ENCODE peak calls at places on chromosome 5, in ten cellular contexts. One of them, this sample, is unnamed.

GRCh38 chr5:61496406-61497307 is 164.6 kb downstream of the ZSWIM6 start:
- DNase-seq in stomach: no peak
- DNase-seq in sigmoid colon: no peak
- DNase-seq in tibial nerve: no peak
- DNase-seq in H1: no peak
- DNase-seq in K562: no peak
- DNase-seq in A549: no peak
- DNase-seq in HepG2: no peak
- DNase-seq in transverse colon: no peak
- DNase-seq in SK-N-SH: peak
- DNase-seq in this sample: no peak

GRCh38 chr5:32387841-32388240 is 56.7 kb downstream of the ZFR start:
- DNase-seq in transverse colon: no peak
- DNase-seq in K562: no peak
- DNase-seq in sigmoid colon: no peak
- DNase-seq in SK-N-SH: no peak
- DNase-seq in HepG2: no peak
- DNase-seq in stomach: no peak
- DNase-seq in tibial nerve: no peak
- DNase-seq in H1: no peak
- DNase-seq in A549: no peak
- DNase-seq in this sample: no peak

GRCh38 chr5:66223637-66224036 is 79.5 kb downstream of the SREK1 start:
- DNase-seq in stomach: no peak
- DNase-seq in sigmoid colon: no peak
- DNase-seq in SK-N-SH: no peak
- DNase-seq in A549: peak
- DNase-seq in HepG2: no peak
- DNase-seq in K562: peak
- DNase-seq in H1: no peak
- DNase-seq in tibial nerve: no peak
- DNase-seq in transverse colon: no peak
- DNase-seq in this sample: no peak

GRCh38 chr5:92758552-92758951 is 822.5 kb downstream of the NR2F1-AS1 start:
- DNase-seq in K562: no peak
- DNase-seq in SK-N-SH: no peak
- DNase-seq in H1: no peak
- DNase-seq in sigmoid colon: no peak
- DNase-seq in tibial nerve: no peak
- DNase-seq in transverse colon: no peak
- DNase-seq in stomach: no peak
- DNase-seq in HepG2: no peak
- DNase-seq in A549: no peak
- DNase-seq in this sample: no peak

GRCh38 chr5:527646-528591 is 3.7 kb upstream of the SLC9A3 start:
- DNase-seq in H1: no peak
- DNase-seq in A549: no peak
- DNase-seq in tibial nerve: no peak
- DNase-seq in K562: no peak
- DNase-seq in stomach: no peak
- DNase-seq in sigmoid colon: no peak
- DNase-seq in transverse colon: no peak
- DNase-seq in HepG2: no peak
- DNase-seq in SK-N-SH: peak
- DNase-seq in this sample: no peak

GRCh38 chr5:174693697-174694400 is 30.5 kb upstream of the MSX2 start:
- DNase-seq in HepG2: peak
- DNase-seq in A549: peak
- DNase-seq in tibial nerve: no peak
- DNase-seq in K562: no peak
- DNase-seq in H1: peak
- DNase-seq in transverse colon: peak
- DNase-seq in stomach: peak
- DNase-seq in sigmoid colon: peak
- DNase-seq in SK-N-SH: no peak
- DNase-seq in this sample: no peak

GRCh38 chr5:165134146-165134545 is 1628.7 kb downstream of the MAT2B start:
- DNase-seq in K562: no peak
- DNase-seq in transverse colon: no peak
- DNase-seq in HepG2: no peak
- DNase-seq in sigmoid colon: no peak
- DNase-seq in stomach: no peak
- DNase-seq in H1: no peak
- DNase-seq in A549: no peak
- DNase-seq in tibial nerve: no peak
- DNase-seq in SK-N-SH: no peak
- DNase-seq in this sample: no peak

GRCh38 chr5:86329318-86329717 is 288.4 kb upstream of the COX7C start:
- DNase-seq in SK-N-SH: no peak
- DNase-seq in sigmoid colon: no peak
- DNase-seq in K562: no peak
- DNase-seq in transverse colon: no peak
- DNase-seq in HepG2: no peak
- DNase-seq in tibial nerve: no peak
- DNase-seq in A549: no peak
- DNase-seq in stomach: no peak
- DNase-seq in H1: no peak
- DNase-seq in this sample: no peak

GRCh38 chr5:138635708-138636107 is 60.5 kb upstream of the HSPA9 start:
- DNase-seq in SK-N-SH: no peak
- DNase-seq in sigmoid colon: peak
- DNase-seq in HepG2: no peak
- DNase-seq in stomach: no peak
- DNase-seq in K562: no peak
- DNase-seq in transverse colon: no peak
- DNase-seq in tibial nerve: no peak
- DNase-seq in A549: no peak
- DNase-seq in H1: no peak
- DNase-seq in this sample: no peak

GRCh38 chr5:138636401-138636944 is 61.3 kb upstream of the HSPA9 start:
- DNase-seq in sigmoid colon: peak
- DNase-seq in HepG2: no peak
- DNase-seq in SK-N-SH: no peak
- DNase-seq in K562: no peak
- DNase-seq in H1: no peak
- DNase-seq in stomach: no peak
- DNase-seq in transverse colon: no peak
- DNase-seq in A549: no peak
- DNase-seq in tibial nerve: no peak
- DNase-seq in this sample: no peak

GRCh38 chr5:138635268-138635667 is 60.1 kb upstream of the HSPA9 start:
- DNase-seq in A549: no peak
- DNase-seq in sigmoid colon: peak
- DNase-seq in stomach: no peak
- DNase-seq in transverse colon: no peak
- DNase-seq in SK-N-SH: no peak
- DNase-seq in HepG2: no peak
- DNase-seq in H1: no peak
- DNase-seq in tibial nerve: no peak
- DNase-seq in K562: no peak
- DNase-seq in this sample: peak

GRCh38 chr5:138631204-138631928 is 56.2 kb upstream of the HSPA9 start:
- DNase-seq in transverse colon: no peak
- DNase-seq in K562: no peak
- DNase-seq in sigmoid colon: peak
- DNase-seq in HepG2: no peak
- DNase-seq in H1: no peak
- DNase-seq in stomach: no peak
- DNase-seq in tibial nerve: no peak
- DNase-seq in A549: no peak
- DNase-seq in SK-N-SH: no peak
- DNase-seq in this sample: no peak

GRCh38 chr5:138632900-138633489 is 57.8 kb upstream of the HSPA9 start:
- DNase-seq in SK-N-SH: peak
- DNase-seq in sigmoid colon: peak
- DNase-seq in HepG2: peak
- DNase-seq in A549: peak
- DNase-seq in stomach: peak
- DNase-seq in tibial nerve: no peak
- DNase-seq in H1: peak
- DNase-seq in K562: peak
- DNase-seq in transverse colon: peak
- DNase-seq in this sample: peak
- TF ChIP-seq EP300 in SK-N-SH: no peak
- TF ChIP-seq EP300 in sigmoid colon: no peak
- TF ChIP-seq EP300 in HepG2: no peak
- TF ChIP-seq EP300 in A549: no peak
- TF ChIP-seq EP300 in stomach: no peak
- TF ChIP-seq EP300 in tibial nerve: no peak
- TF ChIP-seq EP300 in H1: no peak
- TF ChIP-seq EP300 in K562: no peak
- TF ChIP-seq EP300 in transverse colon: no peak
- TF ChIP-seq EP300 in this sample: no peak

DNA sequence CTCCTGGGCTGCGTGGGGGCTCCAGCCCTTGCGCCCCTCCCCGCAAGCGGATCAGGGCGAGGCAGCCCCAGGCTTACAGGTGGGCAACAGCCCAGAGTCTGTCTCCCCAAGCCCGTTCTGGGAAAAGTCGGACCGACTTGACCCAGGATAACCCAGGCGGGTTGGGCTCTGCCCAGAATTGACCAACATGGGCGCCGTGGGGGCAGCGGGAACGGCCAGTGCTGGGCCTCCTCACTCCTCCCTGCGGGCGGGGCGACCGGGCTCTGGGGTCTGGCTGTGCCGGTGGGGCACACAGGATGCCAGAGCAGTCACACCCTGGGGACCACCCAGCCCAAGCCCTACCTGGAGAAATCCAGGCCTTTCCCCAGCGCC is 15.3 kb upstream of the SYNPO start:
- DNase-seq in stomach: peak
- DNase-seq in transverse colon: no peak
- DNase-seq in SK-N-SH: no peak
- DNase-seq in K562: no peak
- DNase-seq in tibial nerve: peak
- DNase-seq in H1: no peak
- DNase-seq in sigmoid colon: no peak
- DNase-seq in A549: no peak
- DNase-seq in HepG2: no peak
- DNase-seq in this sample: peak
- H3K27ac ChIP-seq in stomach: peak
- H3K27ac ChIP-seq in transverse colon: peak
- H3K27ac ChIP-seq in SK-N-SH: no peak
- H3K27ac ChIP-seq in K562: no peak
- H3K27ac ChIP-seq in tibial nerve: peak
- H3K27ac ChIP-seq in H1: no peak
- H3K27ac ChIP-seq in sigmoid colon: peak
- H3K27ac ChIP-seq in A549: peak
- H3K27ac ChIP-seq in HepG2: no peak
- H3K27ac ChIP-seq in this sample: peak

DNA sequence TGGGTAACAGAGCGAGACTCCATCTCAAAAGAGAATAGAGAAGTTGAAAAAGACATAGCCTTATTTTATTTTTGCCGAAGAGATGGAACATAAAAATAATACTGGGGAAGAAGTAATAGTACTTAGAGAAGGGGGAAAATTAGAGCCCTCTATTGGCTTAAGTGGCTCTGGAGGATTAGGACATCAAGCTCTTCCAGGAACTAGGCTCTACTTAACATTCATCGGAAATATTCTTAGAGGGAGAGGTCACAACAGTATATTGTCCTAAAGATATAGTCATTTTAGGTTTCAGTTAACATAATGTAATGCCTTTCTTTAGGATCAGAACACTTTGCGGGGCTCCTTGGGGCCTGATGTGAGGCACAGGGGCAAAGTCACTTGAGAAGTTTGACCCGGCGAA is 86.0 kb upstream of the PLPP1 start:
- DNase-seq in sigmoid colon: no peak
- DNase-seq in transverse colon: no peak
- DNase-seq in H1: no peak
- DNase-seq in SK-N-SH: no peak
- DNase-seq in A549: no peak
- DNase-seq in tibial nerve: no peak
- DNase-seq in HepG2: no peak
- DNase-seq in K562: no peak
- DNase-seq in stomach: no peak
- DNase-seq in this sample: no peak
- TF ChIP-seq EP300 in sigmoid colon: no peak
- TF ChIP-seq EP300 in transverse colon: no peak
- TF ChIP-seq EP300 in H1: no peak
- TF ChIP-seq EP300 in SK-N-SH: no peak
- TF ChIP-seq EP300 in A549: no peak
- TF ChIP-seq EP300 in tibial nerve: no peak
- TF ChIP-seq EP300 in HepG2: no peak
- TF ChIP-seq EP300 in K562: no peak
- TF ChIP-seq EP300 in stomach: no peak
- TF ChIP-seq EP300 in this sample: no peak

GRCh38 chr5:143433680-143434079 is 30.2 kb upstream of the NR3C1 start:
- DNase-seq in sigmoid colon: no peak
- DNase-seq in tibial nerve: no peak
- DNase-seq in A549: no peak
- DNase-seq in stomach: no peak
- DNase-seq in HepG2: no peak
- DNase-seq in transverse colon: no peak
- DNase-seq in H1: no peak
- DNase-seq in SK-N-SH: no peak
- DNase-seq in K562: no peak
- DNase-seq in this sample: no peak

GRCh38 chr5:143432658-143433239 is 29.3 kb upstream of the NR3C1 start:
- DNase-seq in HepG2: peak
- DNase-seq in A549: peak
- DNase-seq in H1: no peak
- DNase-seq in K562: no peak
- DNase-seq in stomach: no peak
- DNase-seq in SK-N-SH: no peak
- DNase-seq in tibial nerve: no peak
- DNase-seq in sigmoid colon: no peak
- DNase-seq in transverse colon: no peak
- DNase-seq in this sample: no peak

GRCh38 chr5:143436871-143437270 is 33.4 kb upstream of the NR3C1 start:
- DNase-seq in SK-N-SH: no peak
- DNase-seq in H1: no peak
- DNase-seq in sigmoid colon: no peak
- DNase-seq in HepG2: no peak
- DNase-seq in tibial nerve: no peak
- DNase-seq in transverse colon: no peak
- DNase-seq in stomach: no peak
- DNase-seq in K562: no peak
- DNase-seq in A549: no peak
- DNase-seq in this sample: no peak

GRCh38 chr5:143434261-143435206 is 31.0 kb upstream of the NR3C1 start:
- DNase-seq in SK-N-SH: peak
- DNase-seq in transverse colon: no peak
- DNase-seq in K562: no peak
- DNase-seq in H1: no peak
- DNase-seq in stomach: peak
- DNase-seq in HepG2: no peak
- DNase-seq in A549: no peak
- DNase-seq in tibial nerve: no peak
- DNase-seq in sigmoid colon: no peak
- DNase-seq in this sample: no peak

DNA sequence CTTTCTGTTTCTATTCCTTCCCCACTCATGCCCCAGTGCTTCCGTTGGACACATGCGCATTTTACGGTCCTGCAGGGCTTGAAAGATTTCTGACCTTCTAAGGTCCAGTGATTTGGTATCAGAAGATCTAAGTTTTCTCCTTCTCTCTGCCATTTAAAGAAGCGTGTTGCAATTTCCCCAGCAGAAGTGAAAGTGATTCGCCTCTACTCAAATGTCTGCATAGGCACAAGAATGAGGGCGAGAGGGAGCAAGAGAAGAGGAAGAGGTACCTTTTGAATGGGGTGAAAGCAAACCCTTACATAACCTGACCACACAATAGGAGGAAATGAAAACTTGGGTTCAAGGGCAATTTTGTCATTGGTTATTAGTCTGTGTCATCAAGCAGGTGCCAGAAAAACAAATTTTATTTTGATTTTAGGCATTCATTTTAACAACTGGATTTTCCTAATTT is 31.7 kb upstream of the NR3C1 start:
- DNase-seq in H1: no peak
- DNase-seq in sigmoid colon: no peak
- DNase-seq in stomach: no peak
- DNase-seq in K562: no peak
- DNase-seq in transverse colon: peak
- DNase-seq in A549: no peak
- DNase-seq in HepG2: no peak
- DNase-seq in tibial nerve: no peak
- DNase-seq in SK-N-SH: no peak
- DNase-seq in this sample: no peak
- H3K27ac ChIP-seq in H1: no peak
- H3K27ac ChIP-seq in sigmoid colon: no peak
- H3K27ac ChIP-seq in stomach: no peak
- H3K27ac ChIP-seq in K562: no peak
- H3K27ac ChIP-seq in transverse colon: no peak
- H3K27ac ChIP-seq in A549: peak
- H3K27ac ChIP-seq in HepG2: no peak
- H3K27ac ChIP-seq in tibial nerve: no peak
- H3K27ac ChIP-seq in SK-N-SH: no peak
- H3K27ac ChIP-seq in this sample: no peak

This sample was measured in ovary.